ENCODE peak calls at places on chromosomes 12 and 14, in ten cellular contexts. One of them, this sample, is unnamed.

GRCh38 chr12:53190108-53190729 is 9.5 kb upstream of the CSAD start:
- DNase-seq in ovary: peak; percentile 77
- DNase-seq in cardiac fibroblast: peak; percentile 76
- DNase-seq in Panc1: no peak
- DNase-seq in stomach: peak; percentile 61
- DNase-seq in tibial nerve: peak; percentile 50
- DNase-seq in AG04450: no peak
- DNase-seq in fibroblast of mammary gland: peak; percentile 70
- DNase-seq in lung: no peak
- DNase-seq in fibroblast of pulmonary artery: peak; percentile 59
- DNase-seq in this sample: peak; percentile 18

GRCh38 chr12:78018146-78018910 is 187.6 kb downstream of the NAV3 start:
- DNase-seq in ovary: no peak
- DNase-seq in cardiac fibroblast: peak; percentile 63
- DNase-seq in Panc1: no peak
- DNase-seq in stomach: no peak
- DNase-seq in tibial nerve: no peak
- DNase-seq in AG04450: peak; percentile 7
- DNase-seq in fibroblast of mammary gland: no peak
- DNase-seq in lung: no peak
- DNase-seq in fibroblast of pulmonary artery: peak; percentile 66
- DNase-seq in this sample: no peak

GRCh38 chr12:47114481-47114892 is 34.7 kb upstream of the AMIGO2 start:
- DNase-seq in ovary: no peak
- DNase-seq in cardiac fibroblast: no peak
- DNase-seq in Panc1: no peak
- DNase-seq in stomach: no peak
- DNase-seq in tibial nerve: no peak
- DNase-seq in AG04450: no peak
- DNase-seq in fibroblast of mammary gland: peak; percentile 9
- DNase-seq in lung: no peak
- DNase-seq in fibroblast of pulmonary artery: no peak
- DNase-seq in this sample: no peak

GRCh38 chr12:89016970-89017778 is 335.1 kb downstream of the DUSP6 start:
- DNase-seq in ovary: no peak
- DNase-seq in cardiac fibroblast: peak; percentile 81
- DNase-seq in Panc1: peak; percentile 51
- DNase-seq in stomach: no peak
- DNase-seq in tibial nerve: peak; percentile 73
- DNase-seq in AG04450: peak; percentile 46
- DNase-seq in fibroblast of mammary gland: peak; percentile 80
- DNase-seq in lung: peak; percentile 36
- DNase-seq in fibroblast of pulmonary artery: peak; percentile 88
- DNase-seq in this sample: peak; percentile 66

GRCh38 chr14:104375551-104376201 is 203.9 kb upstream of the C14orf180 start:
- DNase-seq in ovary: no peak
- DNase-seq in cardiac fibroblast: no peak
- DNase-seq in Panc1: no peak
- DNase-seq in stomach: no peak
- DNase-seq in tibial nerve: no peak
- DNase-seq in AG04450: no peak
- DNase-seq in fibroblast of mammary gland: no peak
- DNase-seq in lung: no peak
- DNase-seq in fibroblast of pulmonary artery: no peak
- DNase-seq in this sample: no peak

GRCh38 chr12:128047266-128048060 is 219.5 kb upstream of the TMEM132C start:
- DNase-seq in ovary: no peak
- DNase-seq in cardiac fibroblast: no peak
- DNase-seq in Panc1: no peak
- DNase-seq in stomach: no peak
- DNase-seq in tibial nerve: no peak
- DNase-seq in AG04450: no peak
- DNase-seq in fibroblast of mammary gland: no peak
- DNase-seq in lung: no peak
- DNase-seq in fibroblast of pulmonary artery: no peak
- DNase-seq in this sample: no peak

GRCh38 chr12:128178551-128178950 is 88.4 kb upstream of the TMEM132C start:
- DNase-seq in ovary: no peak
- DNase-seq in cardiac fibroblast: no peak
- DNase-seq in Panc1: no peak
- DNase-seq in stomach: no peak
- DNase-seq in tibial nerve: no peak
- DNase-seq in AG04450: no peak
- DNase-seq in fibroblast of mammary gland: no peak
- DNase-seq in lung: no peak
- DNase-seq in fibroblast of pulmonary artery: no peak
- DNase-seq in this sample: no peak

GRCh38 chr14:34034447-34035176 is 83.7 kb upstream of the EGLN3 start:
- DNase-seq in ovary: no peak
- DNase-seq in cardiac fibroblast: no peak
- DNase-seq in Panc1: no peak
- DNase-seq in stomach: no peak
- DNase-seq in tibial nerve: no peak
- DNase-seq in AG04450: no peak
- DNase-seq in fibroblast of mammary gland: no peak
- DNase-seq in lung: no peak
- DNase-seq in fibroblast of pulmonary artery: no peak
- DNase-seq in this sample: no peak

GRCh38 chr14:94484476-94484875 is 8.5 kb upstream of the SERPINA9 start:
- DNase-seq in ovary: no peak
- DNase-seq in cardiac fibroblast: no peak
- DNase-seq in Panc1: no peak
- DNase-seq in stomach: no peak
- DNase-seq in tibial nerve: no peak
- DNase-seq in AG04450: no peak
- DNase-seq in fibroblast of mammary gland: no peak
- DNase-seq in lung: no peak
- DNase-seq in fibroblast of pulmonary artery: no peak
- DNase-seq in this sample: no peak

GRCh38 chr12:120262852-120263724 is 2.4 kb downstream of the PXN start:
- DNase-seq in ovary: no peak
- DNase-seq in cardiac fibroblast: peak; percentile 53
- DNase-seq in Panc1: no peak
- DNase-seq in stomach: no peak
- DNase-seq in tibial nerve: no peak
- DNase-seq in AG04450: no peak
- DNase-seq in fibroblast of mammary gland: no peak
- DNase-seq in lung: no peak
- DNase-seq in fibroblast of pulmonary artery: peak; percentile 28
- DNase-seq in this sample: no peak

GRCh38 chr12:124940143-124940392 is 25.6 kb upstream of the UBC start:
- DNase-seq in ovary: no peak
- DNase-seq in cardiac fibroblast: no peak
- DNase-seq in Panc1: no peak
- DNase-seq in stomach: no peak
- DNase-seq in tibial nerve: no peak
- DNase-seq in AG04450: no peak
- DNase-seq in fibroblast of mammary gland: no peak
- DNase-seq in lung: no peak
- DNase-seq in fibroblast of pulmonary artery: no peak
- DNase-seq in this sample: no peak
- H3K4me3 ChIP-seq in ovary: peak overlapping the region; percentile 53
- H3K4me3 ChIP-seq in cardiac fibroblast: peak overlapping the region; percentile 48
- H3K4me3 ChIP-seq in Panc1: peak overlapping the region; percentile 66
- H3K4me3 ChIP-seq in stomach: peak overlapping the region; percentile 50
- H3K4me3 ChIP-seq in tibial nerve: peak overlapping the region; percentile 41
- H3K4me3 ChIP-seq in AG04450: peak overlapping the region; percentile 52
- H3K4me3 ChIP-seq in fibroblast of mammary gland: peak overlapping the region; percentile 44
- H3K4me3 ChIP-seq in lung: no peak overlapping the region
- H3K4me3 ChIP-seq in fibroblast of pulmonary artery: peak overlapping the region; percentile 59
- H3K4me3 ChIP-seq in this sample: peak overlapping the region; percentile 47

GRCh38 chr12:43444940-43445564 is 107.0 kb downstream of the ADAMTS20 start:
- DNase-seq in ovary: no peak
- DNase-seq in cardiac fibroblast: peak; percentile 78
- DNase-seq in Panc1: peak; percentile 18
- DNase-seq in stomach: peak; percentile 51
- DNase-seq in tibial nerve: peak; percentile 53
- DNase-seq in AG04450: peak; percentile 18
- DNase-seq in fibroblast of mammary gland: peak; percentile 70
- DNase-seq in lung: peak; percentile 50
- DNase-seq in fibroblast of pulmonary artery: peak; percentile 78
- DNase-seq in this sample: peak; percentile 61
- TF ChIP-seq CTCF in ovary: peak; percentile 8
- TF ChIP-seq CTCF in cardiac fibroblast: peak; percentile 81
- TF ChIP-seq CTCF in Panc1: peak; percentile 77
- TF ChIP-seq CTCF in stomach: no peak
- TF ChIP-seq CTCF in tibial nerve: peak; percentile 59
- TF ChIP-seq CTCF in AG04450: peak; percentile 92
- TF ChIP-seq CTCF in fibroblast of mammary gland: peak; percentile 95
- TF ChIP-seq CTCF in lung: peak; percentile 19
- TF ChIP-seq CTCF in fibroblast of pulmonary artery: peak; percentile 90
- TF ChIP-seq CTCF in this sample: peak; percentile 85

GRCh38 chr14:101982621-101983020 is 18.2 kb downstream of the DYNC1H1 start:
- DNase-seq in ovary: no peak
- DNase-seq in cardiac fibroblast: no peak
- DNase-seq in Panc1: no peak
- DNase-seq in stomach: no peak
- DNase-seq in tibial nerve: no peak
- DNase-seq in AG04450: no peak
- DNase-seq in fibroblast of mammary gland: no peak
- DNase-seq in lung: no peak
- DNase-seq in fibroblast of pulmonary artery: no peak
- DNase-seq in this sample: no peak

GRCh38 chr14:101977311-101978071 is 13.1 kb downstream of the DYNC1H1 start:
- DNase-seq in ovary: no peak
- DNase-seq in cardiac fibroblast: no peak
- DNase-seq in Panc1: no peak
- DNase-seq in stomach: no peak
- DNase-seq in tibial nerve: no peak
- DNase-seq in AG04450: no peak
- DNase-seq in fibroblast of mammary gland: peak; percentile 49
- DNase-seq in lung: no peak
- DNase-seq in fibroblast of pulmonary artery: peak; percentile 18
- DNase-seq in this sample: no peak

GRCh38 chr14:101980700-101981099 is 16.3 kb downstream of the DYNC1H1 start:
- DNase-seq in ovary: no peak
- DNase-seq in cardiac fibroblast: peak; percentile 99
- DNase-seq in Panc1: peak; percentile 87
- DNase-seq in stomach: peak; percentile 73
- DNase-seq in tibial nerve: peak; percentile 77
- DNase-seq in AG04450: peak; percentile 98
- DNase-seq in fibroblast of mammary gland: peak; percentile 99
- DNase-seq in lung: peak; percentile 78
- DNase-seq in fibroblast of pulmonary artery: peak; percentile 99
- DNase-seq in this sample: peak; percentile 99

GRCh38 chr14:101979666-101980065 is 15.3 kb downstream of the DYNC1H1 start:
- DNase-seq in ovary: no peak
- DNase-seq in cardiac fibroblast: no peak
- DNase-seq in Panc1: no peak
- DNase-seq in stomach: no peak
- DNase-seq in tibial nerve: no peak
- DNase-seq in AG04450: no peak
- DNase-seq in fibroblast of mammary gland: peak; percentile 52
- DNase-seq in lung: no peak
- DNase-seq in fibroblast of pulmonary artery: no peak
- DNase-seq in this sample: no peak

DNA sequence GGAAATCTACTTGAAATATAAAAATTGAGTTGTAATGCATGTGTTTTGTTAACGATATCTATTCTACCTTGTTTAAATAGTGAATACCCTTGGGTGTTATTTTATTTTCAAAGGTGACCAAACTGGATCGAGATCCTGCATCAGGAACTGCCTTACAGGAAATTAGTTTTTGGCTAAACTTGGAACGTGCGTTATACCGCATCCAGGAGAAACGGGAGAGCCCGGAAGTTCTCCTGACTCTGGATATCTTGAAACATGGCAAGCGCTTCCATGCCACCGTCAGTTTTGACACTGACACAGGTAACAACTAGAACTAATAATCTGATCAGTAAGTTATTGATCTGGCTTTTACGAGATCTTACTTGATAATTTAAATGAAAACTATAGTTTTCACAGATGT is 15.9 kb downstream of the DYNC1H1 start:
- DNase-seq in ovary: no peak
- DNase-seq in cardiac fibroblast: no peak
- DNase-seq in Panc1: no peak
- DNase-seq in stomach: no peak
- DNase-seq in tibial nerve: no peak
- DNase-seq in AG04450: no peak
- DNase-seq in fibroblast of mammary gland: no peak
- DNase-seq in lung: no peak
- DNase-seq in fibroblast of pulmonary artery: no peak
- DNase-seq in this sample: no peak
- H3K4me3 ChIP-seq in ovary: no peak overlapping the region
- H3K4me3 ChIP-seq in cardiac fibroblast: no peak overlapping the region
- H3K4me3 ChIP-seq in Panc1: no peak overlapping the region
- H3K4me3 ChIP-seq in stomach: no peak overlapping the region
- H3K4me3 ChIP-seq in tibial nerve: no peak overlapping the region
- H3K4me3 ChIP-seq in AG04450: no peak overlapping the region
- H3K4me3 ChIP-seq in fibroblast of mammary gland: no peak overlapping the region
- H3K4me3 ChIP-seq in lung: no peak overlapping the region
- H3K4me3 ChIP-seq in fibroblast of pulmonary artery: no peak overlapping the region
- H3K4me3 ChIP-seq in this sample: no peak overlapping the region

GRCh38 chr12:100170313-100170858 is 27.7 kb upstream of the BLTP3B start:
- DNase-seq in ovary: no peak
- DNase-seq in cardiac fibroblast: peak; percentile 32
- DNase-seq in Panc1: no peak
- DNase-seq in stomach: no peak
- DNase-seq in tibial nerve: no peak
- DNase-seq in AG04450: no peak
- DNase-seq in fibroblast of mammary gland: no peak
- DNase-seq in lung: no peak
- DNase-seq in fibroblast of pulmonary artery: no peak
- DNase-seq in this sample: no peak
- TF ChIP-seq CTCF in ovary: no peak
- TF ChIP-seq CTCF in cardiac fibroblast: no peak
- TF ChIP-seq CTCF in Panc1: no peak
- TF ChIP-seq CTCF in stomach: no peak
- TF ChIP-seq CTCF in tibial nerve: no peak
- TF ChIP-seq CTCF in AG04450: no peak
- TF ChIP-seq CTCF in fibroblast of mammary gland: no peak
- TF ChIP-seq CTCF in lung: no peak
- TF ChIP-seq CTCF in fibroblast of pulmonary artery: no peak
- TF ChIP-seq CTCF in this sample: no peak

GRCh38 chr12:11804130-11804529 is 154.7 kb downstream of the ETV6 start:
- DNase-seq in ovary: no peak
- DNase-seq in cardiac fibroblast: no peak
- DNase-seq in Panc1: no peak
- DNase-seq in stomach: no peak
- DNase-seq in tibial nerve: no peak
- DNase-seq in AG04450: no peak
- DNase-seq in fibroblast of mammary gland: no peak
- DNase-seq in lung: no peak
- DNase-seq in fibroblast of pulmonary artery: no peak
- DNase-seq in this sample: no peak
- H3K4me3 ChIP-seq in ovary: no peak overlapping the region
- H3K4me3 ChIP-seq in cardiac fibroblast: no peak overlapping the region
- H3K4me3 ChIP-seq in Panc1: no peak overlapping the region
- H3K4me3 ChIP-seq in stomach: no peak overlapping the region
- H3K4me3 ChIP-seq in tibial nerve: no peak overlapping the region
- H3K4me3 ChIP-seq in AG04450: no peak overlapping the region
- H3K4me3 ChIP-seq in fibroblast of mammary gland: no peak overlapping the region
- H3K4me3 ChIP-seq in lung: no peak overlapping the region
- H3K4me3 ChIP-seq in fibroblast of pulmonary artery: no peak overlapping the region
- H3K4me3 ChIP-seq in this sample: no peak overlapping the region

DNA sequence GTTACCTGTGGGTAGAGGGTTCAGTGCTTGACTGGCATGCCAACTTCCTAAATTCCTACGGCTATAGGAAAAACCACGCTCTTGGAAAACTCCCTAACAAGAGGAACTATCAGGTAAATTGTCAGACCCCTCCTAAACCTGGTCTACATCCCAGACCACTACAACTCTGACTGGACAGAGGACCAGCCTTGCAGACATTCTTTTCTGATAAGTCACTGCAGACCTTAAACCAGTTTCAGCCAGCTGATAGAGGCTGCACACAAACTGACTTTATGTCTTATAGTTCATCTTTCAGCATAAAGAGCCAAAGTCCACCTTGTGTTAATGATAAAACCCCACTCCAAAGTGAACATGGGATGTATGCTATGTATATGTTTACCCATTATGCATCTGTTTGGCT is 166.5 kb downstream of the KTN1 start:
- DNase-seq in ovary: no peak
- DNase-seq in cardiac fibroblast: peak; percentile 26
- DNase-seq in Panc1: no peak
- DNase-seq in stomach: no peak
- DNase-seq in tibial nerve: no peak
- DNase-seq in AG04450: no peak
- DNase-seq in fibroblast of mammary gland: peak; percentile 12
- DNase-seq in lung: no peak
- DNase-seq in fibroblast of pulmonary artery: peak; percentile 27
- DNase-seq in this sample: no peak
- TF ChIP-seq CTCF in ovary: no peak
- TF ChIP-seq CTCF in cardiac fibroblast: no peak
- TF ChIP-seq CTCF in Panc1: no peak
- TF ChIP-seq CTCF in stomach: no peak
- TF ChIP-seq CTCF in tibial nerve: no peak
- TF ChIP-seq CTCF in AG04450: no peak
- TF ChIP-seq CTCF in fibroblast of mammary gland: no peak
- TF ChIP-seq CTCF in lung: no peak
- TF ChIP-seq CTCF in fibroblast of pulmonary artery: no peak
- TF ChIP-seq CTCF in this sample: no peak